ENCODE peak calls at places on chromosomes 7 and 10, in six cellular contexts. Y is MM.1S, N is PC-3, Q is GM23248, X is GM23338, I is SK-N-SH. W is an unnamed sample.

GRCh38 chr7:150405584-150406310 is 26.6 kb downstream of the ZNF775 start:
- DNase-seq in Y (peak; percentile 78), N (no peak), Q (peak; percentile 62), X (peak; percentile 78), I (peak; percentile 85), W (peak; percentile 78)

GRCh38 chr7:18974803-18975202 is 142.6 kb downstream of the TWIST1 start:
- DNase-seq in Y (no peak), N (peak; percentile 95), Q (peak; percentile 73), X (no peak), I (no peak), W (no peak)

GRCh38 chr7:122674502-122674901 is 24.4 kb downstream of the RNF133 start:
- DNase-seq in Y (no peak), N (peak; percentile 41), Q (peak; percentile 61), X (no peak), I (no peak), W (no peak)

GRCh38 chr7:23266918-23267317 is 20.3 kb downstream of the GPNMB start:
- DNase-seq in Y (no peak), N (no peak), Q (no peak), X (no peak), I (no peak), W (no peak)

GRCh38 chr7:44978511-44979366 is at the start of gene MYO1G:
- DNase-seq in Y (no peak), N (no peak), Q (no peak), X (no peak), I (no peak), W (no peak)

GRCh38 chr7:11743016-11743415 is 89.0 kb downstream of the THSD7A start:
- DNase-seq in Y (no peak), N (no peak), Q (no peak), X (no peak), I (no peak), W (no peak)

GRCh38 chr7:128869138-128869943 is 6.7 kb downstream of the ATP6V1F start:
- DNase-seq in Y (peak; percentile 88), N (peak; percentile 56), Q (peak; percentile 72), X (peak; percentile 76), I (peak; percentile 87), W (peak; percentile 88)

GRCh38 chr7:145151651-145152050 is 315.8 kb upstream of the TPK1 start:
- DNase-seq in Y (no peak), N (no peak), Q (no peak), X (no peak), I (no peak), W (no peak)

GRCh38 chr10:69451209-69451783 is at the start of gene TSPAN15:
- DNase-seq in Y (peak; percentile 62), N (peak; percentile 99), Q (peak; percentile 70), X (peak; percentile 96), I (peak; percentile 96), W (peak; percentile 97)

GRCh38 chr7:116572036-116572435 is 47.2 kb downstream of the CAV1 start:
- DNase-seq in Y (no peak), N (no peak), Q (no peak), X (no peak), I (no peak), W (no peak)

GRCh38 chr7:68399991-68400590 is 1198.2 kb upstream of the AUTS2 start:
- DNase-seq in Y (no peak), N (no peak), Q (no peak), X (no peak), I (no peak), W (no peak)

GRCh38 chr7:70334295-70334694 is 736.0 kb downstream of the AUTS2 start:
- DNase-seq in Y (no peak), N (no peak), Q (no peak), X (no peak), I (no peak), W (no peak)

GRCh38 chr7:50355817-50356178 is 51.3 kb downstream of the IKZF1 start:
- DNase-seq in Y (no peak), N (no peak), Q (no peak), X (peak; percentile 32), I (no peak), W (no peak)

GRCh38 chr7:17472518-17472917 is 174.1 kb downstream of the AHR start:
- DNase-seq in Y (no peak), N (no peak), Q (no peak), X (no peak), I (no peak), W (no peak)

GRCh38 chr7:22488643-22489462 is 11.1 kb downstream of the STEAP1B start:
- DNase-seq in Y (peak; percentile 70), N (peak; percentile 86), Q (peak; percentile 78), X (peak; percentile 91), I (peak; percentile 79), W (peak; percentile 82)

GRCh38 chr10:95741807-95742528 is 14.0 kb upstream of the ENTPD1 start:
- DNase-seq in Y (no peak), N (no peak), Q (peak; percentile 37), X (peak; percentile 59), I (no peak), W (no peak)

GRCh38 chr10:110771486-110771885 is 100.2 kb upstream of the PDCD4 start:
- DNase-seq in Y (no peak), N (no peak), Q (no peak), X (no peak), I (no peak), W (no peak)

GRCh38 chr10:110770243-110770642 is 101.5 kb upstream of the PDCD4 start:
- DNase-seq in Y (no peak), N (no peak), Q (no peak), X (no peak), I (no peak), W (no peak)

GRCh38 chr10:110773693-110774068 is 98.0 kb upstream of the PDCD4 start:
- DNase-seq in Y (no peak), N (no peak), Q (no peak), X (no peak), I (no peak), W (no peak)

GRCh38 chr10:110774069-110775021 is 97.4 kb upstream of the PDCD4 start:
- DNase-seq in Y (no peak), N (peak; percentile 83), Q (peak; percentile 92), X (no peak), I (no peak), W (no peak)

GRCh38 chr10:110772454-110773025 is 99.2 kb upstream of the PDCD4 start:
- DNase-seq in Y (no peak), N (no peak), Q (no peak), X (no peak), I (no peak), W (no peak)
- TF ChIP-seq EZH2phosphoT487 in Y (no peak), N (no peak), Q (no peak), X (no peak), I (no peak), W (no peak)

GRCh38 chr7:48106906-48107659 is 18.0 kb downstream of the UPP1 start:
- DNase-seq in Y (no peak), N (no peak), Q (no peak), X (no peak), I (no peak), W (no peak)
- H3F3A ChIP-seq in Y (no peaks in the 10 kb centered on the region), N (no peaks in the 10 kb centered on the region), Q (peaks cover 7% of the 10 kb centered on the region), X (no peaks in the 10 kb centered on the region), I (no peaks in the 10 kb centered on the region), W (no peaks in the 10 kb centered on the region)

GRCh38 chr10:79430506-79430905 is 14.9 kb downstream of the ZCCHC24 start:
- DNase-seq in Y (no peak), N (no peak), Q (no peak), X (no peak), I (no peak), W (no peak)
- H3K36me3 ChIP-seq in Y (no peaks in the 10 kb centered on the region), N (peaks cover 20% of the 10 kb centered on the region), Q (peaks cover 38% of the 10 kb centered on the region), X (no peaks in the 10 kb centered on the region), I (peaks cover 40% of the 10 kb centered on the region), W (no peaks in the 10 kb centered on the region)

GRCh38 chr7:143205560-143206293 is 16.1 kb upstream of the TAS2R40 start:
- DNase-seq in Y (peak; percentile 88), N (no peak), Q (no peak), X (no peak), I (no peak), W (no peak)
- TF ChIP-seq EZH2phosphoT487 in Y (no peak), N (no peak), Q (no peak), X (no peak), I (no peak), W (no peak)

DNA sequence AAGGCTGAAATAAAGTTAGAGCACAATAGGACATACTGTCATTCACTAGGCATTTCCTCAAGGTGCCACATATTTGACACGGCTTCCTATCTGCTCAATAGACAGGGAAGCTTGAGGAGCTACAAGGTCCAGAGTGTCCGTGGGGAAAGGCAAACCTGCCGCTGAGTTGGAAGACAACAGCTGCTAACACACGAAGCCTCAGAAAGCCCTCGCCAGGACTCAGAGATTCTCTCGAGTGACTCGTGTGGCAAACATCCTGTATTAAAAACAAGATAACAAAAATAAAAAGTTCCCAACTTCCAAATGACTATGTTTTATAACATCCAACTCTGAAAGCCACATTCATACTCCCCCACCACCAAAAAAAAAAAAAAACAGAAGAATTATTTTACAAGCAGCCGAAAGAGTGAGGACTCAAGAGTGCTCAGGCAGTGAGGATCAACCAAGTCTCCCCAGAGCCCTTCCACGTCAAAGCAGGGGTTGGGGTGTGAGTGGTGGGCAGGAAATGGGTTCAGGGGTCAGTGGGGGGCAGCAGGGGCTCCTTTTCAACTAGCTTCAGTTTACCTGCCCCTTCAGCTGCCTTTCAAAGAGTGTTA is 67.6 kb downstream of the STK17A start:
- DNase-seq in Y (no peak), N (peak; percentile 46), Q (peak; percentile 91), X (no peak), I (no peak), W (no peak)
- H3F3A ChIP-seq in Y (peaks cover 64% of the 10 kb centered on the region), N (peaks cover 23% of the 10 kb centered on the region), Q (peaks cover 55% of the 10 kb centered on the region), X (peaks cover 5% of the 10 kb centered on the region), I (peaks cover 56% of the 10 kb centered on the region), W (peaks cover 11% of the 10 kb centered on the region)

GRCh38 chr7:79789584-79790345 is 336.3 kb upstream of the MAGI2 start:
- DNase-seq in Y (no peak), N (no peak), Q (peak; percentile 76), X (no peak), I (no peak), W (no peak)

GRCh38 chr7:79786187-79786586 is 332.7 kb upstream of the MAGI2 start:
- DNase-seq in Y (no peak), N (no peak), Q (peak; percentile 28), X (no peak), I (no peak), W (no peak)

GRCh38 chr7:79787101-79787500 is 333.6 kb upstream of the MAGI2 start:
- DNase-seq in Y (no peak), N (no peak), Q (no peak), X (no peak), I (no peak), W (no peak)

GRCh38 chr7:79785556-79785955 is 332.1 kb upstream of the MAGI2 start:
- DNase-seq in Y (no peak), N (no peak), Q (peak; percentile 66), X (no peak), I (no peak), W (no peak)

GRCh38 chr7:79787623-79788022 is 334.2 kb upstream of the MAGI2 start:
- DNase-seq in Y (no peak), N (no peak), Q (peak; percentile 34), X (no peak), I (no peak), W (no peak)
- H3K36me3 ChIP-seq in Y (no peaks in the 10 kb centered on the region), N (no peaks in the 10 kb centered on the region), Q (no peaks in the 10 kb centered on the region), X (no peaks in the 10 kb centered on the region), I (no peaks in the 10 kb centered on the region), W (no peaks in the 10 kb centered on the region)